ENCODE peak calls at places on chromosomes 5 and 9, in six cellular contexts. One of them, this sample, is unnamed.

GRCh38 chr5:67197536-67197935 is 937 bp upstream of the CD180 start:
- DNase-seq in HL-60: no peak
- DNase-seq in stomach: no peak
- DNase-seq in cardiac muscle cell: no peak
- DNase-seq in endodermal cell: no peak
- DNase-seq in Peyer's patch: no peak
- DNase-seq in this sample: no peak

GRCh38 chr5:107875834-107876233 is 205.1 kb upstream of the EFNA5 start:
- DNase-seq in HL-60: no peak
- DNase-seq in stomach: no peak
- DNase-seq in cardiac muscle cell: no peak
- DNase-seq in endodermal cell: peak
- DNase-seq in Peyer's patch: no peak
- DNase-seq in this sample: no peak

GRCh38 chr5:132063090-132063911 is 2.8 kb downstream of the IL3 start:
- DNase-seq in HL-60: peak
- DNase-seq in stomach: peak
- DNase-seq in cardiac muscle cell: peak
- DNase-seq in endodermal cell: peak
- DNase-seq in Peyer's patch: peak
- DNase-seq in this sample: no peak

GRCh38 chr5:9284781-9285307 is 261.0 kb downstream of the SEMA5A start:
- DNase-seq in HL-60: no peak
- DNase-seq in stomach: no peak
- DNase-seq in cardiac muscle cell: peak
- DNase-seq in endodermal cell: no peak
- DNase-seq in Peyer's patch: no peak
- DNase-seq in this sample: no peak

GRCh38 chr5:151662805-151663204 is 23.9 kb downstream of the SPARC start:
- DNase-seq in HL-60: no peak
- DNase-seq in stomach: no peak
- DNase-seq in cardiac muscle cell: no peak
- DNase-seq in endodermal cell: no peak
- DNase-seq in Peyer's patch: no peak
- DNase-seq in this sample: no peak

GRCh38 chr9:98795970-98796363 is 388 bp downstream of the ANKS6 start:
- DNase-seq in HL-60: no peak
- DNase-seq in stomach: peak
- DNase-seq in cardiac muscle cell: peak
- DNase-seq in endodermal cell: peak
- DNase-seq in Peyer's patch: no peak
- DNase-seq in this sample: no peak

GRCh38 chr5:18394154-18394804 is 760.0 kb downstream of the TAF11L14 start:
- DNase-seq in HL-60: no peak
- DNase-seq in stomach: peak
- DNase-seq in cardiac muscle cell: peak
- DNase-seq in endodermal cell: peak
- DNase-seq in Peyer's patch: peak
- DNase-seq in this sample: no peak

GRCh38 chr5:53479656-53480473 is 564 bp upstream of the FST start:
- DNase-seq in HL-60: no peak
- DNase-seq in stomach: peak
- DNase-seq in cardiac muscle cell: peak
- DNase-seq in endodermal cell: peak
- DNase-seq in Peyer's patch: no peak
- DNase-seq in this sample: no peak

GRCh38 chr5:1293997-1294838 is 650 bp downstream of the TERT start:
- DNase-seq in HL-60: no peak
- DNase-seq in stomach: peak
- DNase-seq in cardiac muscle cell: peak
- DNase-seq in endodermal cell: peak
- DNase-seq in Peyer's patch: no peak
- DNase-seq in this sample: peak

GRCh38 chr5:38808666-38809343 is 37.0 kb upstream of the OSMR start:
- DNase-seq in HL-60: no peak
- DNase-seq in stomach: no peak
- DNase-seq in cardiac muscle cell: no peak
- DNase-seq in endodermal cell: no peak
- DNase-seq in Peyer's patch: no peak
- DNase-seq in this sample: no peak

GRCh38 chr5:38803246-38803645 is 42.6 kb upstream of the OSMR start:
- DNase-seq in HL-60: no peak
- DNase-seq in stomach: no peak
- DNase-seq in cardiac muscle cell: no peak
- DNase-seq in endodermal cell: no peak
- DNase-seq in Peyer's patch: no peak
- DNase-seq in this sample: no peak

GRCh38 chr5:38809388-38810359 is 36.1 kb upstream of the OSMR start:
- DNase-seq in HL-60: peak
- DNase-seq in stomach: peak
- DNase-seq in cardiac muscle cell: peak
- DNase-seq in endodermal cell: peak
- DNase-seq in Peyer's patch: peak
- DNase-seq in this sample: peak

GRCh38 chr5:38802125-38802524 is 43.7 kb upstream of the OSMR start:
- DNase-seq in HL-60: no peak
- DNase-seq in stomach: no peak
- DNase-seq in cardiac muscle cell: no peak
- DNase-seq in endodermal cell: no peak
- DNase-seq in Peyer's patch: no peak
- DNase-seq in this sample: no peak

GRCh38 chr5:38807570-38808461 is 38.0 kb upstream of the OSMR start:
- DNase-seq in HL-60: no peak
- DNase-seq in stomach: no peak
- DNase-seq in cardiac muscle cell: no peak
- DNase-seq in endodermal cell: no peak
- DNase-seq in Peyer's patch: no peak
- DNase-seq in this sample: no peak
- H3K4me3 ChIP-seq in HL-60: no peak
- H3K4me3 ChIP-seq in stomach: no peak
- H3K4me3 ChIP-seq in cardiac muscle cell: no peak
- H3K4me3 ChIP-seq in endodermal cell: no peak
- H3K4me3 ChIP-seq in Peyer's patch: no peak
- H3K4me3 ChIP-seq in this sample: no peak

DNA sequence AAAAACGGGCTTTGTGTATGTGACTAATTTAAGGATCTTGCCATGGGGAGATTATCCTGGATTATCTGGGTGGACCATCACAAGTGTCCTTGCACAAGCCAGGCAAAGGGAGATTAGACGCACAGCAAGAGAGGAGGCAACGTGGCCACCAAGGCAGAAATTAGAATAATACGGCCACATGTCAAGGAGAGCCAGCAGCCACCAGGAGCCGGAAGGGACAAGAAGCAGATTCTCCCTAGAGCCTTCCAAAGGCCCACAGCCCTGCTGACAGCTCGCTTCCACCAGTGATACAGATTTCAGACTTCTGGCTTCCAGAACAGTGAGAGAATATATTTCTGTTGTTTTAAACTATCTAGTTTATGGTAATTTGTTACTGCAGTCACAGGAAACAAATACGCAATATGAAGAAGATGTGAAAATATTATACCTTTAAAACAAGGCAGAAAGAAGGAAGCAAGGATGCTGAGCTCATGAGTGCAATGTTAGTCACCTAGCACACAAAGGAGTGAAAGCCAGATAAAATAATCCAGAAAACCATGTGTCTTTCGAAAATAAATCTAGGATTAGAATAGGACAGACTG is 28.7 kb upstream of the F2RL1 start:
- DNase-seq in HL-60: no peak
- DNase-seq in stomach: no peak
- DNase-seq in cardiac muscle cell: no peak
- DNase-seq in endodermal cell: no peak
- DNase-seq in Peyer's patch: no peak
- DNase-seq in this sample: no peak
- H3K27ac ChIP-seq in HL-60: no peak
- H3K27ac ChIP-seq in stomach: peak
- H3K27ac ChIP-seq in cardiac muscle cell: no peak
- H3K27ac ChIP-seq in endodermal cell: no peak
- H3K27ac ChIP-seq in Peyer's patch: no peak
- H3K27ac ChIP-seq in this sample: peak

GRCh38 chr9:124503713-124504529 is 3.3 kb downstream of the NR5A1 start:
- DNase-seq in HL-60: no peak
- DNase-seq in stomach: no peak
- DNase-seq in cardiac muscle cell: no peak
- DNase-seq in endodermal cell: no peak
- DNase-seq in Peyer's patch: no peak
- DNase-seq in this sample: no peak
- H3K4me3 ChIP-seq in HL-60: peak
- H3K4me3 ChIP-seq in stomach: peak
- H3K4me3 ChIP-seq in cardiac muscle cell: peak
- H3K4me3 ChIP-seq in endodermal cell: no peak
- H3K4me3 ChIP-seq in Peyer's patch: no peak
- H3K4me3 ChIP-seq in this sample: peak

GRCh38 chr9:129163753-129164152 is 14.3 kb downstream of the IER5L start:
- DNase-seq in HL-60: no peak
- DNase-seq in stomach: no peak
- DNase-seq in cardiac muscle cell: no peak
- DNase-seq in endodermal cell: no peak
- DNase-seq in Peyer's patch: no peak
- DNase-seq in this sample: no peak
- H3K27ac ChIP-seq in HL-60: no peak
- H3K27ac ChIP-seq in stomach: peak
- H3K27ac ChIP-seq in cardiac muscle cell: peak
- H3K27ac ChIP-seq in endodermal cell: peak
- H3K27ac ChIP-seq in Peyer's patch: peak
- H3K27ac ChIP-seq in this sample: peak

This sample was measured in coronary artery.